ENCODE peak calls at places on chromosomes 4 and X, in four cellular contexts. One of them, this sample, is unnamed.

GRCh38 chr4:3418029-3418762 is 23.6 kb upstream of the HGFAC start:
- DNase-seq in fibroblast of lung: no peak
- DNase-seq in psoas muscle: no peak
- DNase-seq in thoracic aorta: no peak
- DNase-seq in this sample: no peak

GRCh38 chr4:57037982-57038604 is 59.4 kb downstream of the POLR2B start:
- DNase-seq in thoracic aorta: no peak
- DNase-seq in fibroblast of lung: no peak
- DNase-seq in psoas muscle: peak
- DNase-seq in this sample: peak

GRCh38 chr4:76499461-76499860 is 64.4 kb downstream of the SHROOM3 start:
- DNase-seq in psoas muscle: no peak
- DNase-seq in fibroblast of lung: no peak
- DNase-seq in thoracic aorta: no peak
- DNase-seq in this sample: no peak

GRCh38 chrX:153380691-153381090 is 20.5 kb downstream of the PNMA6E start:
- DNase-seq in thoracic aorta: no peak
- DNase-seq in psoas muscle: no peak
- DNase-seq in fibroblast of lung: no peak
- DNase-seq in this sample: no peak

GRCh38 chrX:48972214-48973164 is 845 bp upstream of the KCND1 start:
- DNase-seq in fibroblast of lung: peak
- DNase-seq in psoas muscle: peak
- DNase-seq in thoracic aorta: no peak
- DNase-seq in this sample: peak

GRCh38 chr4:102692474-102692873 is 68.3 kb downstream of the MANBA start:
- DNase-seq in psoas muscle: no peak
- DNase-seq in thoracic aorta: no peak
- DNase-seq in fibroblast of lung: no peak
- DNase-seq in this sample: no peak

GRCh38 chrX:2692221-2693122 is 1.4 kb downstream of the CD99 start:
- DNase-seq in thoracic aorta: peak
- DNase-seq in fibroblast of lung: peak
- DNase-seq in psoas muscle: peak
- DNase-seq in this sample: peak

GRCh38 chr4:8641256-8641655 is 48.7 kb downstream of the CPZ start:
- DNase-seq in psoas muscle: no peak
- DNase-seq in thoracic aorta: no peak
- DNase-seq in fibroblast of lung: no peak
- DNase-seq in this sample: no peak

GRCh38 chrX:48736303-48736702 is 25.2 kb upstream of the GLOD5 start:
- DNase-seq in fibroblast of lung: no peak
- DNase-seq in thoracic aorta: no peak
- DNase-seq in psoas muscle: no peak
- DNase-seq in this sample: no peak

GRCh38 chr4:25908491-25908901 is 5.5 kb upstream of the SMIM20 start:
- DNase-seq in fibroblast of lung: peak
- DNase-seq in psoas muscle: no peak
- DNase-seq in thoracic aorta: no peak
- DNase-seq in this sample: peak

GRCh38 chr4:55398461-55398860 is 2.7 kb downstream of the TMEM165 start:
- DNase-seq in thoracic aorta: no peak
- DNase-seq in psoas muscle: no peak
- DNase-seq in fibroblast of lung: peak
- DNase-seq in this sample: no peak

GRCh38 chr4:158809611-158810486 is 41.0 kb downstream of the FNIP2 start:
- DNase-seq in fibroblast of lung: peak
- DNase-seq in thoracic aorta: no peak
- DNase-seq in psoas muscle: no peak
- DNase-seq in this sample: peak

GRCh38 chr4:833731-834367 is 7.9 kb upstream of the CPLX1 start:
- DNase-seq in thoracic aorta: no peak
- DNase-seq in fibroblast of lung: no peak
- DNase-seq in psoas muscle: peak
- DNase-seq in this sample: no peak

GRCh38 chr4:101349346-101350064 is 2.2 kb upstream of the PPP3CA start:
- DNase-seq in psoas muscle: peak
- DNase-seq in fibroblast of lung: peak
- DNase-seq in thoracic aorta: no peak
- DNase-seq in this sample: no peak

GRCh38 chrX:119693996-119694451 is 1.1 kb upstream of the SEPTIN6 start:
- DNase-seq in psoas muscle: no peak
- DNase-seq in fibroblast of lung: no peak
- DNase-seq in thoracic aorta: no peak
- DNase-seq in this sample: no peak

GRCh38 chrX:51281758-51282318 is 50.8 kb upstream of the NUDT10 start:
- DNase-seq in thoracic aorta: no peak
- DNase-seq in fibroblast of lung: no peak
- DNase-seq in psoas muscle: no peak
- DNase-seq in this sample: no peak

GRCh38 chrX:45783002-45783401 is 582.3 kb upstream of the DIPK2B start:
- DNase-seq in psoas muscle: no peak
- DNase-seq in fibroblast of lung: no peak
- DNase-seq in thoracic aorta: no peak
- DNase-seq in this sample: no peak

GRCh38 chr4:67087897-67088296 is 457.4 kb downstream of the CENPC start:
- DNase-seq in psoas muscle: peak
- DNase-seq in fibroblast of lung: no peak
- DNase-seq in thoracic aorta: no peak
- DNase-seq in this sample: peak

GRCh38 chr4:84378983-84379382 is 120.1 kb downstream of the NKX6-1 start:
- DNase-seq in fibroblast of lung: no peak
- DNase-seq in thoracic aorta: no peak
- DNase-seq in psoas muscle: no peak
- DNase-seq in this sample: no peak

GRCh38 chr4:4364486-4365208 is 22.3 kb upstream of the NSG1 start:
- DNase-seq in fibroblast of lung: no peak
- DNase-seq in psoas muscle: no peak
- DNase-seq in thoracic aorta: no peak
- DNase-seq in this sample: no peak

GRCh38 chr4:39947963-39948362 is 29.7 kb downstream of the PDS5A start:
- DNase-seq in thoracic aorta: no peak
- DNase-seq in fibroblast of lung: no peak
- DNase-seq in psoas muscle: no peak
- DNase-seq in this sample: no peak

GRCh38 chr4:109560687-109561452 is 824 bp downstream of the MCUB start:
- DNase-seq in psoas muscle: peak
- DNase-seq in fibroblast of lung: peak
- DNase-seq in thoracic aorta: no peak
- DNase-seq in this sample: peak

GRCh38 chr4:1502976-1503375 is 96.7 kb upstream of the NKX1-1 start:
- DNase-seq in fibroblast of lung: no peak
- DNase-seq in psoas muscle: no peak
- DNase-seq in thoracic aorta: no peak
- DNase-seq in this sample: no peak

GRCh38 chrX:106220177-106220576 is 52.1 kb downstream of the PWWP3B start:
- DNase-seq in fibroblast of lung: no peak
- DNase-seq in thoracic aorta: no peak
- DNase-seq in psoas muscle: no peak
- DNase-seq in this sample: no peak
- TF ChIP-seq CTCF in fibroblast of lung: no peak
- TF ChIP-seq CTCF in thoracic aorta: no peak
- TF ChIP-seq CTCF in psoas muscle: peak
- TF ChIP-seq CTCF in this sample: peak

GRCh38 chr4:107037188-107037587 is 1.1 kb upstream of the DKK2 start:
- DNase-seq in thoracic aorta: no peak
- DNase-seq in fibroblast of lung: peak
- DNase-seq in psoas muscle: peak
- DNase-seq in this sample: peak

GRCh38 chr4:107036602-107037151 is 564 bp upstream of the DKK2 start:
- DNase-seq in fibroblast of lung: peak
- DNase-seq in thoracic aorta: no peak
- DNase-seq in psoas muscle: no peak
- DNase-seq in this sample: no peak

GRCh38 chr4:107034091-107034698 is 1.9 kb downstream of the DKK2 start:
- DNase-seq in psoas muscle: peak
- DNase-seq in thoracic aorta: no peak
- DNase-seq in fibroblast of lung: peak
- DNase-seq in this sample: peak

GRCh38 chr4:107034982-107035710 is 967 bp downstream of the DKK2 start:
- DNase-seq in fibroblast of lung: peak
- DNase-seq in thoracic aorta: no peak
- DNase-seq in psoas muscle: peak
- DNase-seq in this sample: peak

GRCh38 chr4:107035711-107036601 is at the start of gene DKK2:
- DNase-seq in thoracic aorta: no peak
- DNase-seq in psoas muscle: peak
- DNase-seq in fibroblast of lung: peak
- DNase-seq in this sample: peak
- H3K4me3 ChIP-seq in thoracic aorta: peak
- H3K4me3 ChIP-seq in psoas muscle: peak
- H3K4me3 ChIP-seq in fibroblast of lung: peak
- H3K4me3 ChIP-seq in this sample: peak

DNA sequence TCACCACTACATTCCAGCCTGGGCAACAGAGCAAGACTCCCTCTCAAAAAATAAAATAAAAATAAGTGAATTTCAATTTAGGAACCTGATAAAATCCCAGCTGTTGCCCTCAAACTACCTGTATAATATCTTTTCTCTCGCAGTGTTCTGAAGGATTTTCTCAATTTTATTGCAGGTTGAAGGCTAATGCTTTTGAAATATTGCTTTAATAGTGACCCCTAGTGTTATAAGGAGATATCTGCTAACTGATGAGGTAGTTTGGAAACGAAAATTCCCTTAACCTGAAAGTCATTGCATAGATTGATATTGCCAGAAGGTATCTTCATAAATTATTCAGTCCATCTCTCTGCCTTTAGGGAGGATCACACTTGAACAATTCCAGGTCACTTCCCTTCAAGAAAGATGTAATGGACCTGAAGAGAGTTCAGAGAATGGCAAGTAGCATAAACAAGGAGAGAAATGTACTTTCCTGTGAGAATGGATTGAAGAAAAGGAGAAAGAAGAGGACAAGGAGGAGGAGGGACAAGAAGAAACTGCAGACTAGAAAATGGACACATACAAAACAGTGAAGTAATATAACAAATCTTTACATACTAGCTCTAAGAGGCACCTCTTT is 44.1 kb downstream of the TIGD4 start:
- DNase-seq in fibroblast of lung: peak
- DNase-seq in psoas muscle: no peak
- DNase-seq in thoracic aorta: no peak
- DNase-seq in this sample: peak
- TF ChIP-seq CTCF in fibroblast of lung: peak
- TF ChIP-seq CTCF in psoas muscle: peak
- TF ChIP-seq CTCF in thoracic aorta: peak
- TF ChIP-seq CTCF in this sample: peak

DNA sequence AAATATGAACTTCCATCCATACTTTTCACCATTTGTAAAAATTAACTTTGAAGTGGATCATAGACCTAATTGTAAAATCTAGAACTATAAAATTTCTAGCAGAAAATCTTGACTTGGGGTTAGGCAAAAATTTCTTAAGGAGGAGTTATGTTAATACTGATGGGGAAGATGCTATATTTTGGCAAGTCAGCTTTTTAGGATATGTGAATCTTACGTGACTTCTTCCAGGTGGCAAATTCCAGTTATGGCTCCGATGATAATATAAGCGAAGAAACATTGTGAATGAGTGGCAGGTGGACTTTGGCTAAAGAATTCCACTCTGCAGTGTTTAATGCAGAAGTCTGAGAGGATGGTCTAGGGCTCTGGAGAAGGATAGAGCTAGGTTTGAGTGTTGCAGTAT is 1.5 kb downstream of the PRPS2 start:
- DNase-seq in psoas muscle: no peak
- DNase-seq in thoracic aorta: no peak
- DNase-seq in fibroblast of lung: no peak
- DNase-seq in this sample: no peak
- H3K4me3 ChIP-seq in psoas muscle: no peak
- H3K4me3 ChIP-seq in thoracic aorta: no peak
- H3K4me3 ChIP-seq in fibroblast of lung: no peak
- H3K4me3 ChIP-seq in this sample: no peak

GRCh38 chr4:145501051-145501660 is 19.5 kb downstream of the SMAD1 start:
- DNase-seq in thoracic aorta: no peak
- DNase-seq in psoas muscle: no peak
- DNase-seq in fibroblast of lung: no peak
- DNase-seq in this sample: no peak
- TF ChIP-seq CTCF in thoracic aorta: no peak
- TF ChIP-seq CTCF in psoas muscle: no peak
- TF ChIP-seq CTCF in fibroblast of lung: no peak
- TF ChIP-seq CTCF in this sample: no peak

DNA sequence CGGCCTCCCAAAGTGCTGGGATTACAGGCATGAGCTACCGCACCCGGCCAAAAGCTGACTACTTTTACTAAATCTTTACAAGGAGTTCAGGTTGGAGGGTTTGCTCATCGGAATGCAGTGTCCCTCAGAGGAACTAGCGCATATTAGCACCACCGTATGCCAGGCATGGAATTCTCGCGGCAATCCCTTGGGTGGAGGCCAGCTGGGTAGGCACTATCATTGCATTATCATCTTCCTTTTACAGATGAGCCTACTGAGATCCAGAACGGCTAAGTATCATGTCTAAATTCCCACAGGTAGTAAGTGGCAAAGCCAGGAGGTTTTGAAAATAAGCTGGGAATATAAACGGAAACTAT is 6.1 kb upstream of the CXorf66 start:
- DNase-seq in psoas muscle: no peak
- DNase-seq in fibroblast of lung: no peak
- DNase-seq in thoracic aorta: no peak
- DNase-seq in this sample: no peak
- H3K4me3 ChIP-seq in psoas muscle: no peak
- H3K4me3 ChIP-seq in fibroblast of lung: no peak
- H3K4me3 ChIP-seq in thoracic aorta: no peak
- H3K4me3 ChIP-seq in this sample: no peak

This sample was measured in astrocyte of the spinal cord.